ENCODE peak calls at places on chromosomes 2 and 18, in six cellular contexts. One of them, this sample, is unnamed.

GRCh38 chr2:148614332-148615049 is 30.1 kb upstream of the EPC2 start:
- ATAC-seq in A549: no peak
- ATAC-seq in upper lobe of left lung: peak; percentile 78
- ATAC-seq in K562: peak; percentile 64
- ATAC-seq in HepG2: no peak
- ATAC-seq in GM12878: peak; percentile 94
- ATAC-seq in this sample: peak; percentile 63

GRCh38 chr18:77478619-77479018 is 229.0 kb downstream of the GALR1 start:
- ATAC-seq in A549: no peak
- ATAC-seq in upper lobe of left lung: peak; percentile 95
- ATAC-seq in K562: peak; percentile 55
- ATAC-seq in HepG2: peak; percentile 37
- ATAC-seq in GM12878: no peak
- ATAC-seq in this sample: peak; percentile 87

GRCh38 chr18:3654442-3655253 is 204.7 kb downstream of the TGIF1 start:
- ATAC-seq in A549: no peak
- ATAC-seq in upper lobe of left lung: no peak
- ATAC-seq in K562: peak; percentile 11
- ATAC-seq in HepG2: peak; percentile 36
- ATAC-seq in GM12878: no peak
- ATAC-seq in this sample: no peak

GRCh38 chr2:43707255-43707654 is 31.0 kb upstream of the C1GALT1C1L start:
- ATAC-seq in A549: peak; percentile 82
- ATAC-seq in upper lobe of left lung: peak; percentile 97
- ATAC-seq in K562: peak; percentile 86
- ATAC-seq in HepG2: no peak
- ATAC-seq in GM12878: no peak
- ATAC-seq in this sample: peak; percentile 95

GRCh38 chr18:63160172-63160995 is 159.2 kb downstream of the BCL2 start:
- ATAC-seq in A549: no peak
- ATAC-seq in upper lobe of left lung: no peak
- ATAC-seq in K562: no peak
- ATAC-seq in HepG2: no peak
- ATAC-seq in GM12878: peak; percentile 12
- ATAC-seq in this sample: no peak

GRCh38 chr18:44957025-44957424 is 276.3 kb downstream of the SETBP1 start:
- ATAC-seq in A549: no peak
- ATAC-seq in upper lobe of left lung: no peak
- ATAC-seq in K562: no peak
- ATAC-seq in HepG2: no peak
- ATAC-seq in GM12878: no peak
- ATAC-seq in this sample: no peak

GRCh38 chr2:219573166-219573565 is 1.1 kb downstream of the INHA start:
- ATAC-seq in A549: no peak
- ATAC-seq in upper lobe of left lung: no peak
- ATAC-seq in K562: no peak
- ATAC-seq in HepG2: no peak
- ATAC-seq in GM12878: no peak
- ATAC-seq in this sample: no peak

GRCh38 chr2:235500761-235501662 is 7.2 kb downstream of the AGAP1 start:
- ATAC-seq in A549: peak; percentile 71
- ATAC-seq in upper lobe of left lung: no peak
- ATAC-seq in K562: peak; percentile 75
- ATAC-seq in HepG2: no peak
- ATAC-seq in GM12878: no peak
- ATAC-seq in this sample: no peak

GRCh38 chr2:80858955-80859354 is 554.4 kb upstream of the LRRTM1 start:
- ATAC-seq in A549: no peak
- ATAC-seq in upper lobe of left lung: no peak
- ATAC-seq in K562: no peak
- ATAC-seq in HepG2: no peak
- ATAC-seq in GM12878: no peak
- ATAC-seq in this sample: no peak

GRCh38 chr2:105862843-105863242 is 118.1 kb downstream of the NCK2 start:
- ATAC-seq in A549: no peak
- ATAC-seq in upper lobe of left lung: no peak
- ATAC-seq in K562: no peak
- ATAC-seq in HepG2: no peak
- ATAC-seq in GM12878: no peak
- ATAC-seq in this sample: no peak

GRCh38 chr18:64100136-64100922 is 48.6 kb downstream of the LINC00305 start:
- ATAC-seq in A549: no peak
- ATAC-seq in upper lobe of left lung: no peak
- ATAC-seq in K562: no peak
- ATAC-seq in HepG2: no peak
- ATAC-seq in GM12878: peak; percentile 74
- ATAC-seq in this sample: no peak

GRCh38 chr2:71306762-71307161 is 24.8 kb upstream of the ZNF638 start:
- ATAC-seq in A549: no peak
- ATAC-seq in upper lobe of left lung: peak; percentile 94
- ATAC-seq in K562: no peak
- ATAC-seq in HepG2: no peak
- ATAC-seq in GM12878: no peak
- ATAC-seq in this sample: no peak

GRCh38 chr2:54803783-54804758 is 80.6 kb downstream of the EML6 start:
- ATAC-seq in A549: no peak
- ATAC-seq in upper lobe of left lung: no peak
- ATAC-seq in K562: no peak
- ATAC-seq in HepG2: no peak
- ATAC-seq in GM12878: no peak
- ATAC-seq in this sample: no peak

GRCh38 chr2:8148260-8148880 is 533.5 kb upstream of the ID2 start:
- ATAC-seq in A549: peak; percentile 91
- ATAC-seq in upper lobe of left lung: no peak
- ATAC-seq in K562: no peak
- ATAC-seq in HepG2: no peak
- ATAC-seq in GM12878: no peak
- ATAC-seq in this sample: no peak

GRCh38 chr2:17877811-17878221 is 651 bp upstream of the KCNS3 start:
- ATAC-seq in A549: no peak
- ATAC-seq in upper lobe of left lung: peak; percentile 31
- ATAC-seq in K562: peak; percentile 6
- ATAC-seq in HepG2: no peak
- ATAC-seq in GM12878: peak; percentile 39
- ATAC-seq in this sample: peak; percentile 6

GRCh38 chr2:17876590-17876989 is 1.9 kb upstream of the KCNS3 start:
- ATAC-seq in A549: no peak
- ATAC-seq in upper lobe of left lung: no peak
- ATAC-seq in K562: no peak
- ATAC-seq in HepG2: no peak
- ATAC-seq in GM12878: no peak
- ATAC-seq in this sample: no peak

GRCh38 chr2:17879913-17880274 is 1.4 kb downstream of the KCNS3 start:
- ATAC-seq in A549: no peak
- ATAC-seq in upper lobe of left lung: no peak
- ATAC-seq in K562: no peak
- ATAC-seq in HepG2: peak; percentile 5
- ATAC-seq in GM12878: no peak
- ATAC-seq in this sample: no peak

GRCh38 chr2:17878222-17879136 is at the start of gene KCNS3:
- ATAC-seq in A549: peak; percentile 86
- ATAC-seq in upper lobe of left lung: peak; percentile 93
- ATAC-seq in K562: peak; percentile 96
- ATAC-seq in HepG2: peak; percentile 79
- ATAC-seq in GM12878: peak; percentile 76
- ATAC-seq in this sample: peak; percentile 94

DNA sequence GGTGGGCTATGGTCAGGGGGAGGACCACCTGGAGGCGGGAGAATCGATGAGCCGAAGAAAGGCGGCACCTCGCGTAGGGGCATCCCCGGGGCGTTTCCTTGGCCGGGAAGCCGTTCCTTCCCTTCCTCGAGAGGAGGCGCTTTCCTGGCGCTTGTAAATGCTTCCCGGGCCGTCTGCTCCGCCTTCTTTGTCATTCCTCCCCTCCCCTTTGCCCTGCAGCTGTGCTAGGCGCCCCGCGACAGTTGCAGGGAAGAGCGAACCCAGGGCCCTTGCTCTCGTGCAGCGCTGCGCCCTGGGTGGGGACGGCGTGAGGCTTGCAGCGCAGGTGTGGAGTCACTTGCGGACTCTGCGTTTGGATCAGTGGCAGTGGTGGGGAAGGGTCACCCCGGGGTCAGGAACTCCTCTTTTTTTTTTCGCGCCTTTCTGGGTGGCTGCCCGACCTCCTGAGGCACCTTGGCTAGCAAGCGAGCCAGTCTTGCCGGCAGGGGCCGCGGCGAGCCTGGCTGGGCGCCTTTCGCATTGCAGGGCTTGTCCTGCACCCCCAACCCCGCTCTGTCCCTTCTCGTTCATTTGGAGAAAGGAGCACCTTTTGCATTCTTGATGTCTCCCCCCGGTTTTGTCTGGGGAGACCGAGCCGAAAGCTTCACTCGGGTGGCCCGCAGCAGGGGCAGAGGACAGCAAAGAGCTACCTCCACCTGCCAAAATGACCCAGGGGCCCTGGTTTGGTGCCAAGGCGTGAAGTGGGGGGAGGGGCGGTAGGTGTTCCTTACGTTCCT is 858 bp downstream of the KCNS3 start:
- ATAC-seq in A549: peak; percentile 87
- ATAC-seq in upper lobe of left lung: peak; percentile 86
- ATAC-seq in K562: peak; percentile 60
- ATAC-seq in HepG2: peak; percentile 79
- ATAC-seq in GM12878: peak; percentile 55
- ATAC-seq in this sample: peak; percentile 61
- H3K4me3 ChIP-seq in A549: peak overlapping the region; percentile 62
- H3K4me3 ChIP-seq in upper lobe of left lung: peak overlapping the region; percentile 89
- H3K4me3 ChIP-seq in K562: peak overlapping the region; percentile 47
- H3K4me3 ChIP-seq in HepG2: no peak overlapping the region
- H3K4me3 ChIP-seq in GM12878: peak overlapping the region; percentile 32
- H3K4me3 ChIP-seq in this sample: peak overlapping the region; percentile 41

GRCh38 chr2:182062329-182062972 is 76.8 kb downstream of the PPP1R1C start:
- ATAC-seq in A549: no peak
- ATAC-seq in upper lobe of left lung: no peak
- ATAC-seq in K562: no peak
- ATAC-seq in HepG2: peak; percentile 86
- ATAC-seq in GM12878: no peak
- ATAC-seq in this sample: no peak

GRCh38 chr2:182058056-182058455 is 72.4 kb downstream of the PPP1R1C start:
- ATAC-seq in A549: no peak
- ATAC-seq in upper lobe of left lung: no peak
- ATAC-seq in K562: no peak
- ATAC-seq in HepG2: no peak
- ATAC-seq in GM12878: no peak
- ATAC-seq in this sample: no peak

GRCh38 chr2:182061739-182062138 is 76.1 kb downstream of the PPP1R1C start:
- ATAC-seq in A549: no peak
- ATAC-seq in upper lobe of left lung: no peak
- ATAC-seq in K562: no peak
- ATAC-seq in HepG2: peak; percentile 61
- ATAC-seq in GM12878: no peak
- ATAC-seq in this sample: no peak

GRCh38 chr2:182055993-182056392 is 70.3 kb downstream of the PPP1R1C start:
- ATAC-seq in A549: no peak
- ATAC-seq in upper lobe of left lung: no peak
- ATAC-seq in K562: no peak
- ATAC-seq in HepG2: no peak
- ATAC-seq in GM12878: no peak
- ATAC-seq in this sample: no peak

DNA sequence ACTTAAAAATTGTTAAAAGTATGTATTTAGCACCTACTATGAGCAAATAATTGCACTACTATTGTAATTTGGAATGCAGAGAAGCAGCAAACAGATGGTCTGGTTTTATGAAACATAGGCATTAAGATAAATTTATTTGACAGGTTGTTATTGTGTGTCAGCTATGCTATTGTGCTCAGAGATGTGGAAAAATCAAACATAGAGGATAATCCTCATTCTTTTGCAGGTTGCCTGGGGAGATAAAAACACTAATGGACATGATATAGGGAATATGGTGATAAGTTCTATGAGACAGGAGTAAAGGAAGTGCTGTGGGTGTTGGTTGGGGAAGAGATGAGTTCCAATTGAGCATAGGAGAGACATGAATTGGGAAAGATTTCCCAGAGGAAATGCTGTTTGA is 71.3 kb downstream of the PPP1R1C start:
- ATAC-seq in A549: no peak
- ATAC-seq in upper lobe of left lung: no peak
- ATAC-seq in K562: no peak
- ATAC-seq in HepG2: no peak
- ATAC-seq in GM12878: no peak
- ATAC-seq in this sample: no peak
- TF ChIP-seq EP300 in A549: no peak
- TF ChIP-seq EP300 in upper lobe of left lung: no peak
- TF ChIP-seq EP300 in K562: no peak
- TF ChIP-seq EP300 in HepG2: no peak
- TF ChIP-seq EP300 in GM12878: no peak
- TF ChIP-seq EP300 in this sample: no peak

GRCh38 chr2:228689049-228689448 is 507.6 kb upstream of the SPHKAP start:
- ATAC-seq in A549: peak; percentile 66
- ATAC-seq in upper lobe of left lung: peak; percentile 13
- ATAC-seq in K562: no peak
- ATAC-seq in HepG2: peak; percentile 78
- ATAC-seq in GM12878: no peak
- ATAC-seq in this sample: no peak
- TF ChIP-seq CTCF in A549: no peak
- TF ChIP-seq CTCF in upper lobe of left lung: no peak
- TF ChIP-seq CTCF in K562: no peak
- TF ChIP-seq CTCF in HepG2: peak; percentile 38
- TF ChIP-seq CTCF in GM12878: peak; percentile 13
- TF ChIP-seq CTCF in this sample: no peak

GRCh38 chr2:242044206-242044590 is 174.7 kb downstream of the RTP5 start:
- ATAC-seq in A549: no peak
- ATAC-seq in upper lobe of left lung: no peak
- ATAC-seq in K562: no peak
- ATAC-seq in HepG2: no peak
- ATAC-seq in GM12878: no peak
- ATAC-seq in this sample: no peak

GRCh38 chr2:242048479-242048878 is 178.9 kb downstream of the RTP5 start:
- ATAC-seq in A549: no peak
- ATAC-seq in upper lobe of left lung: no peak
- ATAC-seq in K562: no peak
- ATAC-seq in HepG2: no peak
- ATAC-seq in GM12878: no peak
- ATAC-seq in this sample: no peak

GRCh38 chr2:242043538-242044205 is 174.1 kb downstream of the RTP5 start:
- ATAC-seq in A549: no peak
- ATAC-seq in upper lobe of left lung: no peak
- ATAC-seq in K562: no peak
- ATAC-seq in HepG2: no peak
- ATAC-seq in GM12878: no peak
- ATAC-seq in this sample: no peak

GRCh38 chr2:242047963-242048362 is 178.4 kb downstream of the RTP5 start:
- ATAC-seq in A549: no peak
- ATAC-seq in upper lobe of left lung: no peak
- ATAC-seq in K562: no peak
- ATAC-seq in HepG2: no peak
- ATAC-seq in GM12878: no peak
- ATAC-seq in this sample: no peak

DNA sequence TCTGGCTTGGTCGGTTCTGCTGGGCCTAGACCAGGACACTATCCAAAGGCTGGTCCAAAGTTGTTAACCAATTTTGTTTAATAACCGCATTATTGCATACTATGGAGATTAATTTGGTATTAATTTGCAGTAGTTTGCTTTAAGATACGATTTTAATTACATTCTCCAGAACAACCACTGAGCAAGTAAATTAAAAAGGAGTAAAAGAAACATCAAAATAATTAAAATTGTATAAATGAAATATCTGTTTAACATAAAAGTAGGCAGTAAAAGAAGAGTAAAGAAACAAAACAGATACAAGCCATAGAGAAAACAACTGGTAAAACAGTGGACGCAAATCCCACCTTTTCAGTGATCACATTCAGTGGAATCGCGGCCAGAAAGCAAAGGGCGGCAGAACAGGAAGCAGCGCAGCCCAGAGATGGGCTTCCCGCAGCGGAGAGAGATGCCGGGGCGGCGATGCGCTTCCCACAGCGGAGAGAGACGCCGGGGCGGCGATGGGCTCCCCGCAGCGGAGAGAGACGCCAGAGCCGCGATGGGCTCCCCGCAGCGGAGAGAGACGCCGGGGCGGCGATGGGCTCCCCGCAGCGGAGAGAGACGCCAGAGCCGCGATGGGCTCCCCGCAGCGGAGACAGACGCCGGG is 176.8 kb downstream of the RTP5 start:
- ATAC-seq in A549: no peak
- ATAC-seq in upper lobe of left lung: no peak
- ATAC-seq in K562: no peak
- ATAC-seq in HepG2: no peak
- ATAC-seq in GM12878: no peak
- ATAC-seq in this sample: no peak
- H3K4me3 ChIP-seq in A549: no peak overlapping the region
- H3K4me3 ChIP-seq in upper lobe of left lung: no peak overlapping the region
- H3K4me3 ChIP-seq in K562: no peak overlapping the region
- H3K4me3 ChIP-seq in HepG2: peak overlapping the region; percentile 31
- H3K4me3 ChIP-seq in GM12878: no peak overlapping the region
- H3K4me3 ChIP-seq in this sample: no peak overlapping the region